ENCODE peak calls at places on chromosome 7, in seven cellular contexts. C is EL; B is activated T-cell treated with anti-CD3 and anti-CD28 coated beads, Interleukin-2, amount 50 U/mL, for 72 hours; D is mucosa of gallbladder; X is stimulated activated naive B cell treated with anti-CD40 and anti-IgM and Interleukin-4, amounts not matched to agents 10 μg/mL and 1 μg/mL and 100 μg/mL, for 72 hours; T is glutamatergic neuron; E is NCI-H524. P is an unnamed sample.

GRCh38 chr7:74655785-74656420 is 1.6 kb upstream of the GTF2I start:
- DNase-seq in C (no peak), B (no peak), D (no peak), X (no peak), T (no peak), E (no peak), P (no peak)

GRCh38 chr7:33248663-33249062 is 119.3 kb downstream of the BBS9 start:
- DNase-seq in C (no peak), B (no peak), D (no peak), X (no peak), T (no peak), E (no peak), P (no peak)

GRCh38 chr7:29490094-29490607 is 73.5 kb upstream of the PRR15 start:
- DNase-seq in C (no peak), B (no peak), D (no peak), X (no peak), T (no peak), E (no peak), P (no peak)

GRCh38 chr7:107815254-107815882 is 12.3 kb upstream of the SLC26A3 start:
- DNase-seq in C (no peak), B (peak; percentile 45), D (no peak), X (no peak), T (no peak), E (no peak), P (no peak)

GRCh38 chr7:134448359-134449229 is 10.3 kb downstream of the AKR1B1 start:
- DNase-seq in C (peak; percentile 88), B (no peak), D (no peak), X (no peak), T (no peak), E (no peak), P (no peak)

GRCh38 chr7:118870187-118870586 is 645.7 kb downstream of the ANKRD7 start:
- DNase-seq in C (no peak), B (no peak), D (no peak), X (no peak), T (no peak), E (no peak), P (no peak)

GRCh38 chr7:18786796-18787195 is 291.2 kb downstream of the HDAC9 start:
- DNase-seq in C (no peak), B (no peak), D (no peak), X (no peak), T (no peak), E (no peak), P (no peak)

GRCh38 chr7:142481548-142481947 is 223.7 kb upstream of the PRSS58 start:
- DNase-seq in C (peak; percentile 41), B (no peak), D (no peak), X (no peak), T (no peak), E (peak; percentile 52), P (no peak)

GRCh38 chr7:136179154-136179553 is 202.0 kb upstream of the MTPN start:
- DNase-seq in C (no peak), B (no peak), D (no peak), X (no peak), T (no peak), E (no peak), P (no peak)

GRCh38 chr7:155424301-155425010 is 33.5 kb upstream of the EN2 start:
- DNase-seq in C (no peak), B (no peak), D (no peak), X (no peak), T (peak; percentile 6), E (no peak), P (no peak)

GRCh38 chr7:151121380-151122170 is 35.3 kb downstream of the AGAP3 start:
- DNase-seq in C (no peak), B (no peak), D (no peak), X (no peak), T (no peak), E (no peak), P (no peak)

GRCh38 chr7:2573747-2574146 is 15.0 kb downstream of the IQCE start:
- DNase-seq in C (no peak), B (no peak), D (no peak), X (no peak), T (no peak), E (no peak), P (no peak)

GRCh38 chr7:26376208-26376917 is 84.7 kb downstream of the SNX10 start:
- DNase-seq in C (no peak), B (peak; percentile 49), D (no peak), X (peak; percentile 18), T (peak; percentile 86), E (peak; percentile 68), P (peak; percentile 39)

GRCh38 chr7:120842131-120842621 is 15.8 kb downstream of the TSPAN12 start:
- DNase-seq in C (no peak), B (no peak), D (no peak), X (no peak), T (no peak), E (no peak), P (no peak)

GRCh38 chr7:16739863-16740622 is 13.5 kb upstream of the TSPAN13 start:
- DNase-seq in C (peak; percentile 98), B (peak; percentile 19), D (peak; percentile 19), X (no peak), T (no peak), E (no peak), P (peak; percentile 26)

GRCh38 chr7:36604801-36605200 is 119.5 kb downstream of the AOAH start:
- DNase-seq in C (peak; percentile 49), B (no peak), D (no peak), X (no peak), T (no peak), E (no peak), P (no peak)